ENCODE peak calls at places on chromosome 4, in nine cellular contexts. One of them, this sample, is unnamed. For H3K27me3 and H3K4me1, the result is how much of the 10 kb centered on the place peaks cover.

GRCh38 chr4:156939801-156940200 is 31.8 kb downstream of the PDGFC start:
- DNase-seq in naive thymus-derived CD4-positive, alpha-beta T cell: no peak
- DNase-seq in tibial artery: no peak
- DNase-seq in mesenchymal stem cell: no peak
- DNase-seq in lower lobe of right lung: no peak
- DNase-seq in aorta: no peak
- DNase-seq in fibroblast of lung: no peak
- DNase-seq in MM.1S: no peak
- DNase-seq in upper lobe of right lung: no peak
- DNase-seq in this sample: no peak

GRCh38 chr4:41590591-41590990 is 52.6 kb downstream of the LIMCH1 start:
- DNase-seq in naive thymus-derived CD4-positive, alpha-beta T cell: no peak
- DNase-seq in tibial artery: no peak
- DNase-seq in mesenchymal stem cell: no peak
- DNase-seq in lower lobe of right lung: no peak
- DNase-seq in aorta: no peak
- DNase-seq in fibroblast of lung: no peak
- DNase-seq in MM.1S: no peak
- DNase-seq in upper lobe of right lung: no peak
- DNase-seq in this sample: no peak

GRCh38 chr4:152398060-152398459 is 137.8 kb downstream of the FBXW7 start:
- DNase-seq in naive thymus-derived CD4-positive, alpha-beta T cell: no peak
- DNase-seq in tibial artery: no peak
- DNase-seq in mesenchymal stem cell: peak
- DNase-seq in lower lobe of right lung: no peak
- DNase-seq in aorta: no peak
- DNase-seq in fibroblast of lung: peak
- DNase-seq in MM.1S: no peak
- DNase-seq in upper lobe of right lung: no peak
- DNase-seq in this sample: no peak

GRCh38 chr4:16125571-16126445 is 42.0 kb upstream of the PROM1 start:
- DNase-seq in naive thymus-derived CD4-positive, alpha-beta T cell: no peak
- DNase-seq in tibial artery: no peak
- DNase-seq in mesenchymal stem cell: no peak
- DNase-seq in lower lobe of right lung: no peak
- DNase-seq in aorta: no peak
- DNase-seq in fibroblast of lung: no peak
- DNase-seq in MM.1S: no peak
- DNase-seq in upper lobe of right lung: no peak
- DNase-seq in this sample: no peak

GRCh38 chr4:185532795-185533324 is 2.4 kb downstream of the PDLIM3 start:
- DNase-seq in naive thymus-derived CD4-positive, alpha-beta T cell: no peak
- DNase-seq in tibial artery: no peak
- DNase-seq in mesenchymal stem cell: no peak
- DNase-seq in lower lobe of right lung: no peak
- DNase-seq in aorta: no peak
- DNase-seq in fibroblast of lung: no peak
- DNase-seq in MM.1S: no peak
- DNase-seq in upper lobe of right lung: no peak
- DNase-seq in this sample: no peak

GRCh38 chr4:130099159-130099558 is 1003.2 kb downstream of the C4orf33 start:
- DNase-seq in naive thymus-derived CD4-positive, alpha-beta T cell: no peak
- DNase-seq in tibial artery: no peak
- DNase-seq in mesenchymal stem cell: no peak
- DNase-seq in lower lobe of right lung: no peak
- DNase-seq in aorta: no peak
- DNase-seq in fibroblast of lung: no peak
- DNase-seq in MM.1S: no peak
- DNase-seq in upper lobe of right lung: no peak
- DNase-seq in this sample: no peak

GRCh38 chr4:160887668-160888067 is 1276.1 kb downstream of the FSTL5 start:
- DNase-seq in naive thymus-derived CD4-positive, alpha-beta T cell: no peak
- DNase-seq in tibial artery: no peak
- DNase-seq in mesenchymal stem cell: no peak
- DNase-seq in lower lobe of right lung: no peak
- DNase-seq in aorta: no peak
- DNase-seq in fibroblast of lung: no peak
- DNase-seq in MM.1S: peak
- DNase-seq in upper lobe of right lung: no peak
- DNase-seq in this sample: no peak

GRCh38 chr4:51884606-51885005 is 41.7 kb downstream of the DCUN1D4 start:
- DNase-seq in naive thymus-derived CD4-positive, alpha-beta T cell: no peak
- DNase-seq in tibial artery: no peak
- DNase-seq in mesenchymal stem cell: no peak
- DNase-seq in lower lobe of right lung: no peak
- DNase-seq in aorta: no peak
- DNase-seq in fibroblast of lung: no peak
- DNase-seq in MM.1S: no peak
- DNase-seq in upper lobe of right lung: no peak
- DNase-seq in this sample: no peak

GRCh38 chr4:3709846-3710441 is 56.2 kb upstream of the ADRA2C start:
- DNase-seq in naive thymus-derived CD4-positive, alpha-beta T cell: no peak
- DNase-seq in tibial artery: no peak
- DNase-seq in mesenchymal stem cell: no peak
- DNase-seq in lower lobe of right lung: peak
- DNase-seq in aorta: no peak
- DNase-seq in fibroblast of lung: no peak
- DNase-seq in MM.1S: no peak
- DNase-seq in upper lobe of right lung: no peak
- DNase-seq in this sample: peak

GRCh38 chr4:70515342-70516245 is 2.8 kb upstream of the AMTN start:
- DNase-seq in naive thymus-derived CD4-positive, alpha-beta T cell: no peak
- DNase-seq in tibial artery: no peak
- DNase-seq in mesenchymal stem cell: no peak
- DNase-seq in lower lobe of right lung: no peak
- DNase-seq in aorta: no peak
- DNase-seq in fibroblast of lung: peak
- DNase-seq in MM.1S: no peak
- DNase-seq in upper lobe of right lung: no peak
- DNase-seq in this sample: no peak

GRCh38 chr4:137032242-137032641 is 500.1 kb downstream of the PCDH18 start:
- DNase-seq in naive thymus-derived CD4-positive, alpha-beta T cell: no peak
- DNase-seq in tibial artery: no peak
- DNase-seq in mesenchymal stem cell: no peak
- DNase-seq in lower lobe of right lung: no peak
- DNase-seq in aorta: no peak
- DNase-seq in fibroblast of lung: peak
- DNase-seq in MM.1S: no peak
- DNase-seq in upper lobe of right lung: no peak
- DNase-seq in this sample: no peak

GRCh38 chr4:77220841-77221613 is 64.0 kb downstream of the CCNG2 start:
- DNase-seq in naive thymus-derived CD4-positive, alpha-beta T cell: no peak
- DNase-seq in tibial artery: peak
- DNase-seq in mesenchymal stem cell: no peak
- DNase-seq in lower lobe of right lung: no peak
- DNase-seq in aorta: peak
- DNase-seq in fibroblast of lung: peak
- DNase-seq in MM.1S: no peak
- DNase-seq in upper lobe of right lung: no peak
- DNase-seq in this sample: no peak

GRCh38 chr4:77215107-77215506 is 58.1 kb downstream of the CCNG2 start:
- DNase-seq in naive thymus-derived CD4-positive, alpha-beta T cell: no peak
- DNase-seq in tibial artery: no peak
- DNase-seq in mesenchymal stem cell: no peak
- DNase-seq in lower lobe of right lung: no peak
- DNase-seq in aorta: no peak
- DNase-seq in fibroblast of lung: no peak
- DNase-seq in MM.1S: no peak
- DNase-seq in upper lobe of right lung: no peak
- DNase-seq in this sample: no peak

GRCh38 chr4:77219266-77219665 is 62.3 kb downstream of the CCNG2 start:
- DNase-seq in naive thymus-derived CD4-positive, alpha-beta T cell: no peak
- DNase-seq in tibial artery: no peak
- DNase-seq in mesenchymal stem cell: no peak
- DNase-seq in lower lobe of right lung: no peak
- DNase-seq in aorta: no peak
- DNase-seq in fibroblast of lung: no peak
- DNase-seq in MM.1S: no peak
- DNase-seq in upper lobe of right lung: no peak
- DNase-seq in this sample: no peak

DNA sequence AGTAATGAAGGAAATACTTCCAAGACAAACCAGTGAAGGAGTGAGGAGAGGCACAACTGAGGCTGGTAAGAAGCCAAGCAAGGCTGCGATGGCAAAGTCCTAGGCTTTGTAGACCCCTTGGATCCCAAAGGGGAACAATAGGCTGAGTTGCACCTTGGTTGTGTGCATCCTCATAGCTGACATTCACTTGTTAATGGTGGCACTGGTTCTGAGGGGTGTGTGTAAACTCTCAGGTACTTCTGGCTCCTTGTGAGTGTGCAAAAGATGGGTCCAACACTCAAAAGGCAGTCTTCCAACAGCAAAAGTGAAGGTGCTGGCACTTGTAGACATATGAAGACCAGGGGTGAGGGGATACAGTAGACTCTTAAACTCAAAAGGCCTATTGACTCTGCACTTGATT is 60.5 kb downstream of the CCNG2 start:
- DNase-seq in naive thymus-derived CD4-positive, alpha-beta T cell: no peak
- DNase-seq in tibial artery: no peak
- DNase-seq in mesenchymal stem cell: no peak
- DNase-seq in lower lobe of right lung: no peak
- DNase-seq in aorta: no peak
- DNase-seq in fibroblast of lung: no peak
- DNase-seq in MM.1S: no peak
- DNase-seq in upper lobe of right lung: no peak
- DNase-seq in this sample: no peak
- H3K27me3 ChIP-seq in naive thymus-derived CD4-positive, alpha-beta T cell: under half
- H3K27me3 ChIP-seq in tibial artery: under half
- H3K27me3 ChIP-seq in mesenchymal stem cell: half or more
- H3K27me3 ChIP-seq in lower lobe of right lung: under half
- H3K27me3 ChIP-seq in aorta: under half
- H3K27me3 ChIP-seq in fibroblast of lung: under half
- H3K27me3 ChIP-seq in MM.1S: under half
- H3K27me3 ChIP-seq in upper lobe of right lung: under half
- H3K27me3 ChIP-seq in this sample: under half

DNA sequence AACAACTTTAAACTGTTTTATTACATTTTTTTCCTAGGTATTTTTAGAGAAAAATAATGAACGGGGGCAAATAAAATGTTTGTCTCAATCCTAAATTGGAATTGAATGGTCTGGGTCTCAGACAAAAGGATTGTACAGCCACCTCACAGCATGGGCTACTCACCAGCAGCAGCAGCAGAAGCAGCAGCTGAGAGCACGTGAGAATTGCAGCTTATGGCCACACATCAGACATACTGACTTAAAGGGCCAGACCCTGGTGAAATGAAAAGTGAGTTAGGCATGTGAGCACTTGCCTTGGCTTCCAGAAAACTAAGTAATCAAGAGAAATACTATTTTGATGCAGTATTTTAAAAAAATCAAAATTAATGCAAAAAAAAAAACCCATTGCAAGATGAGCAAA is 56.6 kb downstream of the AASDH start:
- DNase-seq in naive thymus-derived CD4-positive, alpha-beta T cell: no peak
- DNase-seq in tibial artery: no peak
- DNase-seq in mesenchymal stem cell: peak
- DNase-seq in lower lobe of right lung: no peak
- DNase-seq in aorta: no peak
- DNase-seq in fibroblast of lung: peak
- DNase-seq in MM.1S: no peak
- DNase-seq in upper lobe of right lung: no peak
- DNase-seq in this sample: no peak
- H3K4me3 ChIP-seq in naive thymus-derived CD4-positive, alpha-beta T cell: no peak
- H3K4me3 ChIP-seq in tibial artery: no peak
- H3K4me3 ChIP-seq in mesenchymal stem cell: no peak
- H3K4me3 ChIP-seq in lower lobe of right lung: no peak
- H3K4me3 ChIP-seq in aorta: no peak
- H3K4me3 ChIP-seq in fibroblast of lung: no peak
- H3K4me3 ChIP-seq in MM.1S: no peak
- H3K4me3 ChIP-seq in upper lobe of right lung: no peak
- H3K4me3 ChIP-seq in this sample: no peak

DNA sequence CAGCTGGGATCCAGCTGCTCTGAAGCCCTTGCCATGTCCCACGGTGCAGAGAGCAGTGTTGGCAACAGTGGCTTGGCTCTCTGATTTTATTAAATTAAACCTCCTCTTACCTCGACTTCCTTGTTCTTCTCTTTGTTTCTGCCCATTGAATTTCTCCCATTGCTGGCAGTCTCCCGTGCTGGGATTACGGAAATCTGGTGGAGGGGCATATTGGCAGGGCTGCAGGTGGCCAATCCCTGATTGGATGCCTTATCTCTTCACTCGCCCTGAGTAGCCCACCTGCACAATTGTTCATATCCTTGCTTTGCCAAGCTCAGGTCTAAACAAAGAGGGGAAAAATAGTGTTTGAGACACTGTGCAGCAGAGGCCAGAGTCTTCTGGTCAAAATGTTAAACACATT is 493.9 kb downstream of the TMA16 start:
- DNase-seq in naive thymus-derived CD4-positive, alpha-beta T cell: no peak
- DNase-seq in tibial artery: no peak
- DNase-seq in mesenchymal stem cell: no peak
- DNase-seq in lower lobe of right lung: no peak
- DNase-seq in aorta: no peak
- DNase-seq in fibroblast of lung: no peak
- DNase-seq in MM.1S: no peak
- DNase-seq in upper lobe of right lung: no peak
- DNase-seq in this sample: no peak
- H3K4me1 ChIP-seq in naive thymus-derived CD4-positive, alpha-beta T cell: under half
- H3K4me1 ChIP-seq in tibial artery: under half
- H3K4me1 ChIP-seq in mesenchymal stem cell: under half
- H3K4me1 ChIP-seq in lower lobe of right lung: under half
- H3K4me1 ChIP-seq in aorta: under half
- H3K4me1 ChIP-seq in fibroblast of lung: under half
- H3K4me1 ChIP-seq in MM.1S: under half
- H3K4me1 ChIP-seq in upper lobe of right lung: under half
- H3K4me1 ChIP-seq in this sample: under half

DNA sequence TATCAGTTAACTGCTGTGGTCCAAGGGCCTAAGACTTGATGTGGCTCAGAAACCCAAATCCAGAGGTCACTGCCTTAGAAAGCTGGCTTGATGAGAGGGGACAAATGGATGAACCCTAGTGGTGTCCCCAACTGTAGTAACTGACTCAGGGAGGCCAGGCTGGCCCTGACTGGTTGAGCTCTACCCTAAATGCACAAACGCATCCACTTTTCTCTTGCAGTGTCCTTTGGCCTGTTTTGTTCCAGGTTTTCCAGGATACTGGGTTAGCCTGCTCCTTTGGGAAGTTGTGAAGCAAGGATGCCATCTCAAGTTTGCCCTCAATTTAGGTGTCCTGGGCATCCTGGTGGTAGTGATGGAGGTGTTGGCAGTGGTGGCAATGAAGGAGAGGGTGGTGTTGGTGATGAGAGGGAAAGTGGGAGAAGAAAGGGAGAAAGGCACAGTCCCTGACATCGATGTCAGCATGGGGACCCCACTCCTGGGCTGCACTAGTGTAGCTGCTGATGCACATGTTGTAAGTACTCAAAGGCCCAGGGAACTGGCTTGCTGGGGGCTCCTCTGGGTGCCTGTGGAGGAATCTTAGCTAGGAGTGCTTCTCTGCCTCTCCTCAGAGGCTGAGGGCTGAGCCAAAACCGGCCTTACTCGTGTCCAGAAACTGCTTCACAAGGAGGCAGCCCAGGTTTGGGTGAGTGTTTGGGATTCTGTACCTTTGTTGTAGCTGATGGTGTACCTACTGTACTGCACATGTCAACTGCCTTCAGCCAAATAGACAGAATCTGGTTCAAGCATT is 2.9 kb upstream of the HAND2 start:
- DNase-seq in naive thymus-derived CD4-positive, alpha-beta T cell: no peak
- DNase-seq in tibial artery: no peak
- DNase-seq in mesenchymal stem cell: peak
- DNase-seq in lower lobe of right lung: no peak
- DNase-seq in aorta: no peak
- DNase-seq in fibroblast of lung: no peak
- DNase-seq in MM.1S: no peak
- DNase-seq in upper lobe of right lung: no peak
- DNase-seq in this sample: no peak
- H3K27me3 ChIP-seq in naive thymus-derived CD4-positive, alpha-beta T cell: under half
- H3K27me3 ChIP-seq in tibial artery: under half
- H3K27me3 ChIP-seq in mesenchymal stem cell: half or more
- H3K27me3 ChIP-seq in lower lobe of right lung: half or more
- H3K27me3 ChIP-seq in aorta: under half
- H3K27me3 ChIP-seq in fibroblast of lung: half or more
- H3K27me3 ChIP-seq in MM.1S: under half
- H3K27me3 ChIP-seq in upper lobe of right lung: half or more
- H3K27me3 ChIP-seq in this sample: under half

GRCh38 chr4:123546123-123546654 is 149.6 kb downstream of the SPRY1 start:
- DNase-seq in naive thymus-derived CD4-positive, alpha-beta T cell: no peak
- DNase-seq in tibial artery: no peak
- DNase-seq in mesenchymal stem cell: no peak
- DNase-seq in lower lobe of right lung: no peak
- DNase-seq in aorta: no peak
- DNase-seq in fibroblast of lung: no peak
- DNase-seq in MM.1S: no peak
- DNase-seq in upper lobe of right lung: no peak
- DNase-seq in this sample: no peak
- H3K4me3 ChIP-seq in naive thymus-derived CD4-positive, alpha-beta T cell: no peak
- H3K4me3 ChIP-seq in tibial artery: no peak
- H3K4me3 ChIP-seq in mesenchymal stem cell: no peak
- H3K4me3 ChIP-seq in lower lobe of right lung: no peak
- H3K4me3 ChIP-seq in aorta: no peak
- H3K4me3 ChIP-seq in fibroblast of lung: no peak
- H3K4me3 ChIP-seq in MM.1S: no peak
- H3K4me3 ChIP-seq in upper lobe of right lung: peak
- H3K4me3 ChIP-seq in this sample: no peak